ENCODE peak calls at places on chromosomes 1 and 21, in ten cellular contexts. V, W, Q, N, I, L, K, M, R and J are unnamed samples.
A peak's percentile ranks its signal among the peaks of the same experiment; 100 is the strongest.

GRCh38 chr1:53086504-53087070 is 24.6 kb downstream of the PODN start:
- DNase-seq in M (no peak), K (no peak), Q (no peak), R (peak; percentile 46), W (no peak), N (no peak), V (no peak), L (no peak), I (no peak), J (no peak)

GRCh38 chr1:206507395-206508129 is at the start of gene RASSF5:
- DNase-seq in M (peak; percentile 95), L (peak; percentile 49), V (peak; percentile 72), W (no peak), R (peak; percentile 56), K (peak; percentile 91), I (peak; percentile 34), N (peak; percentile 84), Q (peak; percentile 83), J (no peak)

GRCh38 chr1:160489513-160490261 is 33.4 kb downstream of the SLAMF6 start:
- DNase-seq in V (no peak), L (no peak), M (no peak), N (no peak), I (no peak), R (no peak), W (no peak), K (no peak), Q (no peak), J (no peak)

GRCh38 chr1:85933901-85934300 is 222.7 kb downstream of the COL24A1 start:
- DNase-seq in W (peak; percentile 4), Q (no peak), M (no peak), N (no peak), R (no peak), I (no peak), L (no peak), V (no peak), K (no peak), J (peak; percentile 3)

GRCh38 chr21:32817206-32817605 is 45.7 kb upstream of the PAXBP1 start:
- DNase-seq in K (no peak), M (no peak), N (no peak), W (no peak), V (no peak), Q (no peak), L (no peak), R (no peak), I (no peak), J (no peak)

GRCh38 chr1:103254691-103255090 is 146.4 kb upstream of the COL11A1 start:
- DNase-seq in R (no peak), M (no peak), V (no peak), W (no peak), I (no peak), K (no peak), Q (no peak), L (no peak), N (no peak), J (no peak)

GRCh38 chr1:151499355-151499754 is 11.8 kb upstream of the CGN start:
- DNase-seq in V (no peak), I (no peak), L (no peak), K (no peak), Q (no peak), R (no peak), M (no peak), W (no peak), N (no peak), J (no peak)

GRCh38 chr1:26838474-26839338 is 12.2 kb downstream of the ZDHHC18 start:
- DNase-seq in Q (peak; percentile 53), L (peak; percentile 41), K (no peak), W (no peak), N (peak; percentile 70), V (no peak), R (no peak), I (no peak), M (no peak), J (no peak)

GRCh38 chr1:100353073-100353801 is 931 bp downstream of the CDC14A start:
- DNase-seq in Q (peak; percentile 34), M (peak; percentile 83), N (peak; percentile 65), V (no peak), I (peak; percentile 22), L (peak; percentile 26), R (peak; percentile 68), W (no peak), K (peak; percentile 63), J (no peak)

GRCh38 chr1:13540871-13541270 is 27.1 kb upstream of the LRRC38 start:
- DNase-seq in N (no peak), R (no peak), M (no peak), Q (no peak), V (peak; percentile 34), K (peak; percentile 72), L (no peak), W (no peak), I (peak; percentile 10), J (no peak)

GRCh38 chr1:6459850-6460265 is 6.1 kb downstream of the TNFRSF25 start:
- DNase-seq in M (peak; percentile 64), W (no peak), K (no peak), R (no peak), I (no peak), V (peak; percentile 25), Q (no peak), L (no peak), N (peak; percentile 69), J (no peak)

GRCh38 chr21:35904995-35905972 is 155.0 kb downstream of the SETD4 start:
- DNase-seq in L (peak; percentile 43), R (no peak), I (no peak), K (peak; percentile 52), M (peak; percentile 65), N (no peak), W (no peak), V (no peak), Q (no peak), J (no peak)